ENCODE peak calls at places on chromosomes 5 and 9, in five cellular contexts. O, H, R, U and K are unnamed samples.

GRCh38 chr9:135359764-135360163 is 119.8 kb upstream of the PPP1R26 start:
- DNase-seq in O (no peak), H (no peak), R (no peak), U (no peak), K (no peak)

GRCh38 chr5:180090098-180090768 is 18.7 kb upstream of the RNF130 start:
- DNase-seq in O (peak), H (peak), R (peak), U (peak), K (no peak)

GRCh38 chr5:154359222-154359583 is 86.6 kb upstream of the SAP30L start:
- DNase-seq in O (no peak), H (no peak), R (no peak), U (no peak), K (no peak)

GRCh38 chr5:93246093-93246855 is 334.7 kb downstream of the NR2F1-AS1 start:
- DNase-seq in O (no peak), H (peak), R (peak), U (peak), K (no peak)

GRCh38 chr5:132466453-132467291 is 23.9 kb downstream of the IRF1 start:
- DNase-seq in O (peak), H (no peak), R (no peak), U (peak), K (no peak)

GRCh38 chr5:113268232-113268631 is 166.6 kb downstream of the TSSK1B start:
- DNase-seq in O (no peak), H (no peak), R (no peak), U (no peak), K (no peak)

GRCh38 chr9:78592866-78593265 is 295.9 kb downstream of the PSAT1 start:
- DNase-seq in O (no peak), H (no peak), R (no peak), U (peak), K (no peak)

GRCh38 chr5:180811012-180811622 is 8.5 kb upstream of the MGAT1 start:
- DNase-seq in O (no peak), H (peak), R (no peak), U (no peak), K (no peak)

GRCh38 chr5:176131771-176132170 is 106.5 kb upstream of the SIMC1 start:
- DNase-seq in O (no peak), H (no peak), R (no peak), U (no peak), K (no peak)

GRCh38 chr9:18092138-18092537 is 381.8 kb upstream of the ADAMTSL1 start:
- DNase-seq in O (no peak), H (no peak), R (no peak), U (no peak), K (no peak)

GRCh38 chr5:174556756-174557155 is 167.6 kb upstream of the MSX2 start:
- DNase-seq in O (no peak), H (no peak), R (no peak), U (no peak), K (no peak)

GRCh38 chr5:24538345-24538744 is 106.4 kb downstream of the CDH10 start:
- DNase-seq in O (no peak), H (no peak), R (no peak), U (no peak), K (no peak)

GRCh38 chr5:149611327-149611726 is 30.0 kb downstream of the ARHGEF37 start:
- DNase-seq in O (no peak), H (no peak), R (no peak), U (peak), K (no peak)

GRCh38 chr9:34203275-34204010 is 24.6 kb downstream of the UBAP1 start:
- DNase-seq in O (no peak), H (no peak), R (no peak), U (no peak), K (no peak)

GRCh38 chr5:43367909-43368648 is 44.1 kb downstream of the CCL28 start:
- DNase-seq in O (no peak), H (no peak), R (no peak), U (peak), K (no peak)

GRCh38 chr5:134769206-134769605 is 10.6 kb downstream of the DDX46 start:
- DNase-seq in O (no peak), H (no peak), R (no peak), U (peak), K (no peak)

GRCh38 chr9:101977614-101978210 is 239.3 kb upstream of the GRIN3A start:
- DNase-seq in O (no peak), H (peak), R (no peak), U (peak), K (no peak)

GRCh38 chr5:161614342-161614741 is 67.8 kb upstream of the GABRB2 start:
- DNase-seq in O (no peak), H (no peak), R (no peak), U (no peak), K (no peak)

GRCh38 chr9:71681708-71682268 is 86.5 kb downstream of the CEMIP2 start:
- DNase-seq in O (no peak), H (no peak), R (no peak), U (peak), K (no peak)

GRCh38 chr5:178368278-178368677 is 135.7 kb upstream of the PHYKPL start:
- DNase-seq in O (no peak), H (no peak), R (no peak), U (no peak), K (no peak)

GRCh38 chr5:93249651-93250289 is 331.2 kb downstream of the NR2F1-AS1 start:
- DNase-seq in O (no peak), H (no peak), R (no peak), U (peak), K (no peak)

GRCh38 chr5:131067596-131067995 is 97.5 kb downstream of the HINT1 start:
- DNase-seq in O (no peak), H (no peak), R (no peak), U (no peak), K (no peak)

GRCh38 chr5:88824892-88825781 is 57.8 kb downstream of the MEF2C start:
- DNase-seq in O (no peak), H (no peak), R (no peak), U (peak), K (no peak)

GRCh38 chr5:9196403-9197224 is 349.3 kb downstream of the SEMA5A start:
- DNase-seq in O (no peak), H (no peak), R (peak), U (peak), K (no peak)

GRCh38 chr5:76690704-76691469 is 25.0 kb upstream of the F2R start:
- DNase-seq in O (no peak), H (no peak), R (no peak), U (peak), K (no peak)

GRCh38 chr9:135073741-135074305 is 13.6 kb upstream of the OLFM1 start:
- DNase-seq in O (peak), H (no peak), R (no peak), U (no peak), K (no peak)

GRCh38 chr9:111728617-111729366 is 65.9 kb downstream of the SHOC1 start:
- DNase-seq in O (no peak), H (no peak), R (no peak), U (peak), K (no peak)

GRCh38 chr5:60551829-60552228 is 148.1 kb downstream of the DEPDC1B start:
- DNase-seq in O (no peak), H (no peak), R (no peak), U (no peak), K (no peak)

GRCh38 chr5:154309361-154309725 is 118.8 kb downstream of the GALNT10 start:
- DNase-seq in O (no peak), H (no peak), R (no peak), U (peak), K (no peak)

GRCh38 chr5:74918232-74918669 is 52.1 kb upstream of the FAM169A start:
- DNase-seq in O (no peak), H (no peak), R (no peak), U (no peak), K (no peak)

GRCh38 chr9:93286252-93287188 is 102.6 kb downstream of the WNK2 start:
- DNase-seq in O (no peak), H (no peak), R (no peak), U (no peak), K (no peak)

GRCh38 chr5:35920890-35921289 is 17.5 kb downstream of the CAPSL start:
- DNase-seq in O (no peak), H (peak), R (no peak), U (no peak), K (no peak)

GRCh38 chr5:177426566-177427210 is at the start of gene GRK6:
- DNase-seq in O (peak), H (no peak), R (peak), U (no peak), K (no peak)

GRCh38 chr5:40406426-40407211 is 273.1 kb upstream of the PTGER4 start:
- DNase-seq in O (no peak), H (no peak), R (no peak), U (peak), K (no peak)